ENCODE peak calls at places on chromosomes 4 and X, in five cellular contexts. L is gastrocnemius medialis, Z is HCT116, F is right lobe of liver, Y is upper lobe of left lung. O is an unnamed sample. For H3K4me1, the result is how much of the 10 kb centered on the place peaks cover.

GRCh38 chr4:169724251-169724650 is 33.5 kb downstream of the HPF1 start:
- ATAC-seq in Z (peak), Y (no peak), F (no peak), L (no peak), O (no peak)

GRCh38 chr4:153296424-153296823 is 48.1 kb upstream of the MND1 start:
- ATAC-seq in Z (no peak), L (no peak), Y (peak), F (no peak), O (peak)

GRCh38 chr4:3305610-3306371 is 13.0 kb downstream of the RGS12 start:
- ATAC-seq in L (no peak), Y (no peak), Z (no peak), F (peak), O (peak)

GRCh38 chrX:68807818-68808217 is 21.0 kb upstream of the EFNB1 start:
- ATAC-seq in F (peak), Z (peak), Y (no peak), L (no peak), O (peak)

GRCh38 chr4:29536745-29537144 is 1183.4 kb upstream of the PCDH7 start:
- ATAC-seq in F (no peak), Y (no peak), L (no peak), Z (no peak), O (no peak)

GRCh38 chr4:168496834-168497233 is at the start of gene PALLD:
- ATAC-seq in L (peak), F (no peak), Y (peak), Z (peak), O (peak)

GRCh38 chr4:142345909-142346308 is 500.2 kb downstream of the INPP4B start:
- ATAC-seq in Z (no peak), Y (no peak), F (no peak), L (no peak), O (no peak)

GRCh38 chr4:139153411-139154133 is 23.4 kb downstream of the ELF2 start:
- ATAC-seq in Y (no peak), Z (no peak), L (no peak), F (no peak), O (no peak)

GRCh38 chr4:4542824-4543485 is 1.1 kb upstream of the STX18 start:
- ATAC-seq in F (no peak), Y (no peak), Z (no peak), L (no peak), O (no peak)

GRCh38 chrX:63050225-63050624 is 300.9 kb downstream of the SPIN4 start:
- ATAC-seq in F (peak), Y (no peak), L (no peak), Z (peak), O (no peak)

GRCh38 chr4:8192748-8193738 is 6.0 kb upstream of the SH3TC1 start:
- ATAC-seq in F (peak), Y (peak), Z (peak), L (peak), O (no peak)

GRCh38 chrX:120408168-120408567 is 46.3 kb downstream of the ATP1B4 start:
- ATAC-seq in L (no peak), Z (no peak), F (no peak), Y (no peak), O (no peak)

GRCh38 chrX:130909469-130910136 is 6.6 kb upstream of the ENOX2 start:
- ATAC-seq in Z (no peak), F (no peak), L (no peak), Y (peak), O (no peak)

GRCh38 chr4:38050560-38051350 is 90.6 kb downstream of the PTTG2 start:
- ATAC-seq in Y (no peak), Z (no peak), L (peak), F (peak), O (peak)

GRCh38 chr4:2793920-2794706 is 1.2 kb downstream of the SH3BP2 start:
- ATAC-seq in L (peak), Z (no peak), F (peak), Y (peak), O (peak)

GRCh38 chrX:19695884-19696283 is 180.6 kb upstream of the MAP3K15 start:
- ATAC-seq in Y (no peak), L (no peak), Z (no peak), F (no peak), O (no peak)

GRCh38 chr4:91837608-91838029 is 466.1 kb upstream of the GRID2 start:
- ATAC-seq in Y (no peak), L (no peak), Z (no peak), F (peak), O (no peak)

GRCh38 chr4:183430317-183430986 is 14.0 kb upstream of the CDKN2AIP start:
- ATAC-seq in Y (no peak), L (no peak), Z (no peak), F (no peak), O (peak)

GRCh38 chr4:34371676-34372075 is 1872.6 kb downstream of the ARAP2 start:
- ATAC-seq in Z (no peak), L (no peak), F (no peak), Y (no peak), O (no peak)

GRCh38 chr4:26375589-26375988 is 54.8 kb downstream of the RBPJ start:
- ATAC-seq in F (no peak), Y (no peak), Z (no peak), L (no peak), O (no peak)

GRCh38 chr4:163612762-163613161 is 118.3 kb downstream of the TMA16 start:
- ATAC-seq in L (no peak), F (peak), Y (peak), Z (no peak), O (no peak)

GRCh38 chr4:168864831-168865541 is 145.1 kb downstream of the CBR4 start:
- ATAC-seq in F (peak), L (no peak), Y (peak), Z (peak), O (no peak)

GRCh38 chrX:39440734-39441305 is 639.6 kb downstream of the MID1IP1 start:
- ATAC-seq in F (no peak), L (no peak), Z (no peak), Y (no peak), O (no peak)

GRCh38 chr4:125735107-125735506 is 420.4 kb downstream of the FAT4 start:
- ATAC-seq in Y (peak), L (peak), F (peak), Z (peak), O (peak)

GRCh38 chrX:115560978-115561604 is at the start of gene PLS3:
- ATAC-seq in L (peak), Z (peak), F (peak), Y (peak), O (peak)

GRCh38 chr4:132818091-132818490 is 331.0 kb upstream of the PCDH10 start:
- ATAC-seq in F (no peak), Z (no peak), Y (no peak), L (no peak), O (no peak)
- H3K4me3 ChIP-seq in F (no peak), Z (no peak), Y (no peak), L (no peak), O (no peak)

DNA sequence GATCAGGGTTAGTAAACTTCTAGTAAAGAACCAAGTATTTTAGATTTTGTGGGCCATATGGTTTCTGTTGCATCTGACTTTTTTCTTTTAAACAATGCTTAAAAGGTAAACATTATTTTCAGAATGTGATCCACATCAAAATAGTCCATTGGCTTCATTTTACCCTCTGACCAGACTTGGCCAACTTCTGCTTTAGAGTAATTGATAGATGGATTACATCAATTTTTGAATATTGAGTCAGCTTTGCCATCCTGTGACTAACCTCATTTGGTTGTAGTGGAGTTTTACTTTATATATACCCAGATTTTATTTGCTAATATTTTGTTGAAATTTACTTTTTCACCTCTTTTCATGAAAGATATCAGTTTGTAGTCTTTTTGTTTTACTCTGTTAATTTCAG is 559.8 kb downstream of the TLL1 start:
- ATAC-seq in Y (no peak), F (no peak), L (no peak), Z (no peak), O (no peak)
- TF ChIP-seq POLR2A in Y (no peak), F (no peak), L (no peak), Z (no peak), O (no peak)

GRCh38 chr4:108620101-108620932 is at the start of gene RPL34:
- ATAC-seq in Y (peak), Z (peak), L (peak), F (peak), O (peak)

GRCh38 chr4:108619372-108620100 is 840 bp upstream of the RPL34 start:
- ATAC-seq in L (peak), F (peak), Z (no peak), Y (peak), O (no peak)

GRCh38 chr4:108622022-108622421 is 1.6 kb downstream of the RPL34 start:
- ATAC-seq in L (no peak), Y (no peak), Z (no peak), F (no peak), O (no peak)

GRCh38 chr4:108622828-108623227 is 2.5 kb downstream of the RPL34 start:
- ATAC-seq in F (no peak), Y (no peak), L (no peak), Z (no peak), O (no peak)

GRCh38 chr4:108620933-108621905 is 843 bp downstream of the RPL34 start:
- ATAC-seq in Z (no peak), Y (no peak), L (no peak), F (no peak), O (no peak)
- H3K4me1 ChIP-seq in Z (under half), Y (under half), L (under half), F (under half), O (under half)

DNA sequence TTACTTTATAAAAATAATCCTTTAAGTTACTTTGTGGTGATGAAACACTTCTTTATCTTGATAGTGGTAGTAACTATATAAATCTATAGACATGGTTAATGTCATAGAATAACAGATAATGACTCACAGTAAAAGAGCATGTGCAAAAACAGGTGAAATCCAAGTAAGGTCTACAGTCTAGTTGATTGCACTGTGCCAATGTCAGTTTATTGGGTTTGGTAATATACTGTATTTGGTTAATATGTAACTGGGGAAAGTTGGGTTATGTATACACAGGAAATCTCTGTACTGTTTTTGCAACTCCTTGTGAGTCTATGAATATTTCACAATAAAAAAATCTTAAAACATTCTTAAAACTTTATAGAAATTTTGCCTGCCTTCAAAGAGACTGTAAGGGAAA is 1067.6 kb upstream of the FTHL17 start:
- ATAC-seq in F (no peak), L (no peak), Y (no peak), Z (no peak), O (no peak)
- H3K4me3 ChIP-seq in F (no peak), L (no peak), Y (no peak), Z (no peak), O (no peak)

DNA sequence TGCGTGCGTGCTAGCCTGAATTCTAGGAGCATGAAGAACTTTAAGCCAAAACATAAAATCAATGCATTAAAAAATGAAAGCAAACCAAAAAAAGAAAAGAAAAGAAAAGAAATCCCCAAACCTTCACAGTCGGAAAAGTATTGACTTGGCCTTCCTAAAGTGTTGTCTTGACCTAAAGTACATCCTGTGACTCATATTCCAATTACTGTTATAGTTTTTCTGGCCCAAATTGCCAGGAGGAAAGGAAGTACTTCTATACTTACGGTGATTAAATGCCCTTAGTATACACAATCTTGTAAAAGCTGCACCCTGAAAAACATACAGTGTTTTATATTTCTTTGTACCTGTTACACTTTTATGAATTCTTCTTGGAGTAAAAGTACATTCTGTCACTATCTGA is 512.8 kb downstream of the ANKRD50 start:
- ATAC-seq in L (no peak), F (no peak), Y (no peak), Z (no peak), O (no peak)
- TF ChIP-seq POLR2A in L (no peak), F (no peak), Y (no peak), Z (no peak), O (no peak)

GRCh38 chrX:107716045-107716684 is 59.4 kb downstream of the TSC22D3 start:
- ATAC-seq in L (no peak), Z (peak), F (peak), Y (peak), O (no peak)
- H3K4me1 ChIP-seq in L (under half), Z (under half), F (under half), Y (under half), O (half or more)

DNA sequence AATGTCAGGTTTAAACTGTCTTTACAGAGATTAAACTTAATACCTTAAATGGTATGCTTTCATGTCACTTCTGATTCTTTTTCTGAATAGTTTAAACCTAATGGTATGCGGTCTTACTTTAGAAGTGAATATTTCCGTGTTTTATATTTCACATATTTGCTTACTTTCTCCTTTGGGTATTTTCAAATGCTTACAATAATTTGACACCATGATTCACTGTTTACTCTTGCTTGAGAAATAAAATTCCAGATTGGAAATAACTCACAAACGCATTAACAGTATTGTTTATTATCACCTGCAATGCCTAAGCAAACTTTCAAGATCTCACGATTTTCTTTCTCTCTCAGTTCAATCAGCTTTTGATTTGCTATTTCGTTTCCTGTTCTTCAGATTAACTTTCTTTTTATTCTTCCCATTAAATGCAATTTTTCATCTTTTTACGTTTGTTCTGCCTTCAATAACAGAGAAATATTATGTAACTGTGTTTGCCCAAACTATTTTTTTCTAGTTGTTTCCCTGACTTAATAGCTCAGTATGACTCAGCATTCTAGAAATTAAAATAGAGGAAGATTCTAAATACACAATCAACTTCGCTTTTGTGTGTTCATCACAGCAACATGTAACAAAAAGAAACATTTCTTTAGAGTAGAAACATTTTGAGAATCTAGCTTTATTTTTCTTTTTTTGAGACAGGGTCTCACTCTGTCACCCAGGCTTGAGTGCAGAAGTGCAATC is 955.5 kb upstream of the PRKX start:
- ATAC-seq in Z (no peak), F (no peak), L (no peak), Y (no peak), O (no peak)
- H3K4me3 ChIP-seq in Z (no peak), F (no peak), L (no peak), Y (no peak), O (no peak)

O was measured in gastroesophageal sphincter.